ENCODE peak calls at places on chromosomes 3 and 15, in nine cellular contexts. B is HL-60, E is cardiac muscle cell, Y is hepatocyte, W is RWPE2, S is MM.1S, V is small intestine, O is cardiac fibroblast, K is fibroblast of pulmonary artery. M is an unnamed sample.
A peak's percentile ranks its signal among the peaks of the same experiment; 100 is the strongest.

GRCh38 chr3:4271834-4272233 is 31.3 kb upstream of the SETMAR start:
- DNase-seq in B (no peak), E (peak; percentile 17), Y (peak; percentile 69), W (no peak), S (peak; percentile 39), V (peak; percentile 14), O (peak; percentile 52), K (peak; percentile 32), M (no peak)

GRCh38 chr3:16849240-16849639 is 35.5 kb upstream of the PLCL2 start:
- DNase-seq in B (peak; percentile 85), E (peak; percentile 56), Y (no peak), W (no peak), S (peak; percentile 43), V (peak; percentile 78), O (peak; percentile 46), K (peak; percentile 32), M (peak; percentile 85)

GRCh38 chr3:150635076-150635475 is 32.0 kb downstream of the SELENOT start:
- DNase-seq in B (no peak), E (no peak), Y (no peak), W (no peak), S (no peak), V (peak; percentile 11), O (no peak), K (no peak), M (no peak)

GRCh38 chr15:63374686-63375520 is 6.7 kb downstream of the CA12 start:
- DNase-seq in B (peak; percentile 64), E (peak; percentile 83), Y (peak; percentile 43), W (peak; percentile 71), S (no peak), V (no peak), O (peak; percentile 80), K (peak; percentile 81), M (peak; percentile 80)

GRCh38 chr3:126128504-126129407 is 44.8 kb upstream of the SLC41A3 start:
- DNase-seq in B (no peak), E (no peak), Y (no peak), W (no peak), S (no peak), V (no peak), O (no peak), K (no peak), M (peak; percentile 56)

GRCh38 chr3:159766563-159767185 is 222.0 kb upstream of the IL12A start:
- DNase-seq in B (no peak), E (peak; percentile 61), Y (no peak), W (no peak), S (peak; percentile 26), V (no peak), O (peak; percentile 59), K (peak; percentile 61), M (no peak)

GRCh38 chr3:14957163-14957562 is 9.8 kb downstream of the NR2C2 start:
- DNase-seq in B (no peak), E (no peak), Y (no peak), W (no peak), S (no peak), V (no peak), O (no peak), K (no peak), M (no peak)

GRCh38 chr3:151301787-151302186 is 14.8 kb downstream of the GPR87 start:
- DNase-seq in B (no peak), E (peak; percentile 62), Y (no peak), W (no peak), S (no peak), V (no peak), O (peak; percentile 74), K (peak; percentile 54), M (no peak)

GRCh38 chr3:144181062-144181461 is 209.4 kb downstream of the DIPK2A start:
- DNase-seq in B (no peak), E (no peak), Y (no peak), W (no peak), S (no peak), V (no peak), O (no peak), K (no peak), M (no peak)

GRCh38 chr3:84566256-84566655 is 392.5 kb upstream of the CADM2 start:
- DNase-seq in B (no peak), E (no peak), Y (no peak), W (no peak), S (no peak), V (no peak), O (no peak), K (no peak), M (no peak)

GRCh38 chr15:70378126-70379031 is 280.7 kb upstream of the TLE3 start:
- DNase-seq in B (no peak), E (no peak), Y (no peak), W (no peak), S (no peak), V (no peak), O (no peak), K (no peak), M (no peak)

GRCh38 chr15:36614016-36614415 is 34.6 kb downstream of the CDIN1 start:
- DNase-seq in B (no peak), E (no peak), Y (no peak), W (no peak), S (no peak), V (no peak), O (no peak), K (no peak), M (no peak)

GRCh38 chr3:195763843-195764825 is 43.4 kb downstream of the MUC20 start:
- DNase-seq in B (no peak), E (no peak), Y (no peak), W (no peak), S (no peak), V (no peak), O (no peak), K (no peak), M (peak; percentile 58)

DNA sequence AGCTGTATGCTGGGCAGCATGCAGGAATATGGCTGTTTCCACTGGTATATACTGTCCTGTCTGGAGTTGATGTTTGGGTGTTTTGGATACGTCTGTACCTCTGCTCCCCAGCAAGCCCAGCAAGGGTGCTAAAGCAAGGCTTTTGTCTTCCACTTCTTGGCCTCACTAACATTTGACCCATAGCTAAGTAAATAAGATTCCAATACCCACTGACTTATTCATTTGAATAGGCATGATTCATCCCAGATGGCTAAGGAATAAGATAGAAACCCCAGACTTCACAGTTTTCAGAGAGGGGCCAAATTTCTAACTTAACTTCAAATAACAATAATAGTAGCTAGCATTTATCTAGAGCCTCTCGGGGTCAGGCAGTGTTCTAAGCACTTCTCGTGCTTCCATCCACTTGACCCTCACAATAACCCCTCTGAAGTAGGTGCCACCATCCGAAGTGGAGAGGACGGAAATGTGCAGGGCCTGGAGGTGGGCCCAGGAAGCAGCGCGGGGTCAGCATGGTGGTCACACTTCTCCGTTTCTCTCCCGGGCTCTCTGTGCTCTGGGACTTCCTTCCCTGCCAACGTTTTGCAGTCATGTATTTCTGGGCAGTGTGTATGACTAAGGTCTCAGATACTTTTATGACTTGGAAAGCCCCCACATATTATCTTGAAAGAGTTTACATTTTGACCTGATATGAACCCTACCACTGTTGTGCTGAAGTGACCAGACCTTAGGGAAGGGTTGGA is 39.3 kb downstream of the LRRK1 start:
- DNase-seq in B (no peak), E (peak; percentile 59), Y (no peak), W (no peak), S (no peak), V (no peak), O (peak; percentile 71), K (peak; percentile 43), M (no peak)
- H3K4me3 ChIP-seq in B (no peak overlapping the region), E (no peak overlapping the region), Y (no peak overlapping the region), W (no peak overlapping the region), S (no peak overlapping the region), V (no peak overlapping the region), O (no peak overlapping the region), K (no peak overlapping the region), M (no peak overlapping the region)

GRCh38 chr3:46369675-46370132 is 1.0 kb upstream of the CCR5 start:
- DNase-seq in B (no peak), E (no peak), Y (no peak), W (no peak), S (no peak), V (no peak), O (no peak), K (no peak), M (no peak)

GRCh38 chr3:46367811-46368210 is 2.9 kb upstream of the CCR5 start:
- DNase-seq in B (no peak), E (no peak), Y (peak; percentile 38), W (no peak), S (no peak), V (no peak), O (no peak), K (no peak), M (no peak)

GRCh38 chr3:46368569-46368968 is 2.2 kb upstream of the CCR5 start:
- DNase-seq in B (peak; percentile 95), E (peak; percentile 18), Y (peak; percentile 40), W (no peak), S (peak; percentile 96), V (peak; percentile 66), O (peak; percentile 19), K (no peak), M (peak; percentile 93)

GRCh38 chr3:46361408-46362283 is 7.7 kb downstream of the CCR2 start:
- DNase-seq in B (peak; percentile 89), E (no peak), Y (peak; percentile 66), W (no peak), S (no peak), V (no peak), O (peak; percentile 9), K (no peak), M (no peak)

GRCh38 chr3:46365737-46366524 is 4.8 kb upstream of the CCR5 start:
- DNase-seq in B (no peak), E (no peak), Y (no peak), W (no peak), S (no peak), V (no peak), O (no peak), K (no peak), M (no peak)
- H3K4me3 ChIP-seq in B (no peak overlapping the region), E (no peak overlapping the region), Y (no peak overlapping the region), W (no peak overlapping the region), S (no peak overlapping the region), V (no peak overlapping the region), O (no peak overlapping the region), K (no peak overlapping the region), M (no peak overlapping the region)

DNA sequence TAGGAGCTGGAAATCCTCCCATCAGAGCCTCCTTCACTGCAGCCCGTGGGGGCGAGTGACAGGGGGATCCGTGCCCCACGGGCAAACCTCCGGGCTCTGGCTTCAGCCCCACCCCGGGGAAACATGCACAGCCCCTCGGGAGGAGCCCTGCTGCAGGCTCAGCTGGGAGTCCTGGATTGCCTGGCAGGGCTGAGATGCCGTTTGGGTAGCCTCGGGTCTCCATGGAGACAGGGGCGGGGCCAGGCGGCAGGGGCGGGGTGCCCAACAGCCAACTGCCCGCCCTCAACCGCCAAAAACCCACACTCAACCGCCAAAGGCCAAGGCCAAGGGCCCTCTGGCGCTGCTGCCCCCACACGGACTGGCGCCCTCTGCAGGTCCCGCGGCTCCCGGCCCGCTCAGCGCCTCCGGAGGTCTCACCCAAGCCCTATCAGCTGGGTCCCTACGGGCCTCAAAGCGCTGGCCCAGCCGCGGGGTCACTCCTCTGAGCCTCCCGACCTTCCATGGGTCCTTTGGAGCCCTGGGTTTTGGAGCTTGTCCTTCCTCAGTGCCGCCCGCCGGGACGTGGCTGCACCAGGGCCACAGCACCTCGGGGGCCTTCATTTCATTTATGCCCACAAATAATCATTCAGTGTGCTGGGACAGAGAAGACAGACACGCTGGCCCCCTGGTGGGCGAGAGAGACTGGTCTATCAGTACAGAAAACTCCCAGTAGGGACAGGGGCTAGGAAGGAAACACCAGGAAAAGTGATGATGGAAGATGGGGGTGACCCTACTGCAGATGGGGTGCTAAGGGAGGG is 33.5 kb upstream of the ACAD9 start:
- DNase-seq in B (peak; percentile 99), E (peak; percentile 83), Y (peak; percentile 79), W (no peak), S (peak; percentile 92), V (peak; percentile 60), O (peak; percentile 71), K (peak; percentile 65), M (peak; percentile 95)
- H3K4me3 ChIP-seq in B (peak overlapping the region; percentile 5), E (no peak overlapping the region), Y (peak overlapping the region; percentile 60), W (peak overlapping the region; percentile 19), S (peak overlapping the region; percentile 58), V (peak overlapping the region; percentile 31), O (peak overlapping the region; percentile 37), K (peak overlapping the region; percentile 41), M (peak overlapping the region; percentile 55)

GRCh38 chr15:52805351-52806283 is 15.5 kb upstream of the ONECUT1 start:
- DNase-seq in B (no peak), E (no peak), Y (no peak), W (peak; percentile 67), S (no peak), V (no peak), O (no peak), K (no peak), M (peak; percentile 74)
- H3K4me3 ChIP-seq in B (no peak overlapping the region), E (no peak overlapping the region), Y (peak overlapping the region; percentile 23), W (no peak overlapping the region), S (no peak overlapping the region), V (peak overlapping the region; percentile 43), O (no peak overlapping the region), K (no peak overlapping the region), M (peak overlapping the region; percentile 35)

M was measured in spleen.